ENCODE peak calls at places on chromosomes 2 and 18, in six cellular contexts. One of them, this sample, is unnamed.
A peak's percentile ranks its signal among the peaks of the same experiment; 100 is the strongest.

GRCh38 chr18:39660141-39660540 is 2094.5 kb upstream of the CELF4 start:
- DNase-seq in lower lobe of right lung: no peak
- DNase-seq in neural progenitor cell: no peak
- DNase-seq in left lung: no peak
- DNase-seq in astrocyte: peak; percentile 49
- DNase-seq in cardiac muscle cell: no peak
- DNase-seq in this sample: no peak

GRCh38 chr2:150880986-150881385 is 380.7 kb downstream of the RBM43 start:
- DNase-seq in lower lobe of right lung: no peak
- DNase-seq in neural progenitor cell: peak; percentile 3
- DNase-seq in left lung: no peak
- DNase-seq in astrocyte: no peak
- DNase-seq in cardiac muscle cell: no peak
- DNase-seq in this sample: no peak

GRCh38 chr2:141911485-141912066 is 219.2 kb downstream of the LRP1B start:
- DNase-seq in lower lobe of right lung: no peak
- DNase-seq in neural progenitor cell: peak; percentile 75
- DNase-seq in left lung: no peak
- DNase-seq in astrocyte: peak; percentile 5
- DNase-seq in cardiac muscle cell: peak; percentile 69
- DNase-seq in this sample: no peak

GRCh38 chr2:232545511-232546375 is 4.6 kb downstream of the TIGD1 start:
- DNase-seq in lower lobe of right lung: peak; percentile 60
- DNase-seq in neural progenitor cell: no peak
- DNase-seq in left lung: no peak
- DNase-seq in astrocyte: no peak
- DNase-seq in cardiac muscle cell: no peak
- DNase-seq in this sample: no peak

GRCh38 chr2:239479471-239479870 is 78.7 kb upstream of the HDAC4 start:
- DNase-seq in lower lobe of right lung: no peak
- DNase-seq in neural progenitor cell: no peak
- DNase-seq in left lung: no peak
- DNase-seq in astrocyte: no peak
- DNase-seq in cardiac muscle cell: no peak
- DNase-seq in this sample: no peak

GRCh38 chr2:188245230-188245629 is 46.4 kb upstream of the GULP1 start:
- DNase-seq in lower lobe of right lung: no peak
- DNase-seq in neural progenitor cell: no peak
- DNase-seq in left lung: no peak
- DNase-seq in astrocyte: no peak
- DNase-seq in cardiac muscle cell: no peak
- DNase-seq in this sample: no peak

GRCh38 chr2:52395912-52396311 is 1364.0 kb upstream of the NRXN1 start:
- DNase-seq in lower lobe of right lung: no peak
- DNase-seq in neural progenitor cell: no peak
- DNase-seq in left lung: no peak
- DNase-seq in astrocyte: peak; percentile 56
- DNase-seq in cardiac muscle cell: no peak
- DNase-seq in this sample: no peak

GRCh38 chr2:169507698-169508097 is 1.8 kb upstream of the KLHL41 start:
- DNase-seq in lower lobe of right lung: no peak
- DNase-seq in neural progenitor cell: no peak
- DNase-seq in left lung: no peak
- DNase-seq in astrocyte: peak; percentile 55
- DNase-seq in cardiac muscle cell: no peak
- DNase-seq in this sample: no peak

GRCh38 chr2:62266433-62267038 is 70.6 kb downstream of the B3GNT2 start:
- DNase-seq in lower lobe of right lung: no peak
- DNase-seq in neural progenitor cell: peak; percentile 50
- DNase-seq in left lung: no peak
- DNase-seq in astrocyte: peak; percentile 88
- DNase-seq in cardiac muscle cell: no peak
- DNase-seq in this sample: no peak

GRCh38 chr18:45874501-45875184 is 49.2 kb downstream of the SIGLEC15 start:
- DNase-seq in lower lobe of right lung: no peak
- DNase-seq in neural progenitor cell: no peak
- DNase-seq in left lung: no peak
- DNase-seq in astrocyte: peak; percentile 42
- DNase-seq in cardiac muscle cell: no peak
- DNase-seq in this sample: no peak

GRCh38 chr2:216283038-216283900 is 89.0 kb downstream of the MARCHF4 start:
- DNase-seq in lower lobe of right lung: no peak
- DNase-seq in neural progenitor cell: peak; percentile 50
- DNase-seq in left lung: no peak
- DNase-seq in astrocyte: no peak
- DNase-seq in cardiac muscle cell: peak; percentile 77
- DNase-seq in this sample: no peak

GRCh38 chr18:54612237-54612636 is 21.2 kb downstream of the DYNAP start:
- DNase-seq in lower lobe of right lung: no peak
- DNase-seq in neural progenitor cell: no peak
- DNase-seq in left lung: peak; percentile 37
- DNase-seq in astrocyte: no peak
- DNase-seq in cardiac muscle cell: no peak
- DNase-seq in this sample: no peak

GRCh38 chr18:64972545-64972944 is 778.3 kb upstream of the CDH7 start:
- DNase-seq in lower lobe of right lung: no peak
- DNase-seq in neural progenitor cell: peak; percentile 14
- DNase-seq in left lung: no peak
- DNase-seq in astrocyte: no peak
- DNase-seq in cardiac muscle cell: no peak
- DNase-seq in this sample: no peak

GRCh38 chr2:25558262-25558661 is 115.1 kb downstream of the DTNB start:
- DNase-seq in lower lobe of right lung: no peak
- DNase-seq in neural progenitor cell: no peak
- DNase-seq in left lung: no peak
- DNase-seq in astrocyte: peak; percentile 85
- DNase-seq in cardiac muscle cell: no peak
- DNase-seq in this sample: no peak

GRCh38 chr18:43277164-43277600 is at the start of gene SYT4:
- DNase-seq in lower lobe of right lung: no peak
- DNase-seq in neural progenitor cell: peak; percentile 88
- DNase-seq in left lung: peak; percentile 42
- DNase-seq in astrocyte: peak; percentile 62
- DNase-seq in cardiac muscle cell: peak; percentile 87
- DNase-seq in this sample: no peak

GRCh38 chr2:222655748-222656543 is at the start of gene FARSB:
- DNase-seq in lower lobe of right lung: peak; percentile 98
- DNase-seq in neural progenitor cell: peak; percentile 99
- DNase-seq in left lung: peak; percentile 96
- DNase-seq in astrocyte: peak; percentile 84
- DNase-seq in cardiac muscle cell: peak; percentile 98
- DNase-seq in this sample: peak; percentile 79

GRCh38 chr2:9693646-9694045 is 62.8 kb upstream of the YWHAQ start:
- DNase-seq in lower lobe of right lung: no peak
- DNase-seq in neural progenitor cell: no peak
- DNase-seq in left lung: no peak
- DNase-seq in astrocyte: no peak
- DNase-seq in cardiac muscle cell: no peak
- DNase-seq in this sample: no peak

GRCh38 chr2:9693138-9693520 is 62.3 kb upstream of the YWHAQ start:
- DNase-seq in lower lobe of right lung: no peak
- DNase-seq in neural progenitor cell: no peak
- DNase-seq in left lung: no peak
- DNase-seq in astrocyte: peak; percentile 81
- DNase-seq in cardiac muscle cell: no peak
- DNase-seq in this sample: no peak

GRCh38 chr2:9690716-9691498 is 60.1 kb upstream of the YWHAQ start:
- DNase-seq in lower lobe of right lung: no peak
- DNase-seq in neural progenitor cell: no peak
- DNase-seq in left lung: no peak
- DNase-seq in astrocyte: no peak
- DNase-seq in cardiac muscle cell: no peak
- DNase-seq in this sample: no peak

GRCh38 chr2:9692392-9693137 is 61.8 kb upstream of the YWHAQ start:
- DNase-seq in lower lobe of right lung: no peak
- DNase-seq in neural progenitor cell: peak; percentile 21
- DNase-seq in left lung: no peak
- DNase-seq in astrocyte: no peak
- DNase-seq in cardiac muscle cell: no peak
- DNase-seq in this sample: no peak

DNA sequence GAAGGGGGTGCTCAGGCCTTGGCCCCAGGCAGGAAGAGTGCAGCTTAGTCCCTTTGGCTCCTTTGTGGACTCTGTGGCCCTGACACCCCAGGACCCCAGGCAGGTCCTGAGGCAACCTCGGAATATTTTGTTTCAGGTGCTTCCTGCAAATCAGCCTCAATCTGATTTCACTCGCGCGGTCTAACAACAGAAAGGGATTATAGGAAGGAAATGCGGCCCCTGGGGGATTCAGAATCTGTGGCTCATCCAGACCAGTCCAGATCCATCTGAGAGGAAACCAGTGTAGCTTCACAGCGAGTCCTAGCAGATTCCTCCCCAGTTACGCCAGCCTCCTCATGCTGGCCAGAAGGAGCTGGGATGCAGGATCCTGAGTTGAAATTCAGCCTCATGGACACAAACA is 59.5 kb upstream of the YWHAQ start:
- DNase-seq in lower lobe of right lung: no peak
- DNase-seq in neural progenitor cell: no peak
- DNase-seq in left lung: no peak
- DNase-seq in astrocyte: peak; percentile 73
- DNase-seq in cardiac muscle cell: no peak
- DNase-seq in this sample: no peak
- H3K27ac ChIP-seq in lower lobe of right lung: no peak overlapping the region
- H3K27ac ChIP-seq in neural progenitor cell: no peak overlapping the region
- H3K27ac ChIP-seq in left lung: no peak overlapping the region
- H3K27ac ChIP-seq in astrocyte: no peak overlapping the region
- H3K27ac ChIP-seq in cardiac muscle cell: no peak overlapping the region
- H3K27ac ChIP-seq in this sample: peak overlapping the region; percentile 44

GRCh38 chr18:30999186-30999585 is 43.4 kb downstream of the DSC3 start:
- DNase-seq in lower lobe of right lung: no peak
- DNase-seq in neural progenitor cell: no peak
- DNase-seq in left lung: no peak
- DNase-seq in astrocyte: no peak
- DNase-seq in cardiac muscle cell: no peak
- DNase-seq in this sample: no peak
- TF ChIP-seq CTCF in lower lobe of right lung: no peak
- TF ChIP-seq CTCF in neural progenitor cell: peak; percentile 21
- TF ChIP-seq CTCF in left lung: no peak
- TF ChIP-seq CTCF in astrocyte: no peak
- TF ChIP-seq CTCF in cardiac muscle cell: no peak
- TF ChIP-seq CTCF in this sample: no peak

DNA sequence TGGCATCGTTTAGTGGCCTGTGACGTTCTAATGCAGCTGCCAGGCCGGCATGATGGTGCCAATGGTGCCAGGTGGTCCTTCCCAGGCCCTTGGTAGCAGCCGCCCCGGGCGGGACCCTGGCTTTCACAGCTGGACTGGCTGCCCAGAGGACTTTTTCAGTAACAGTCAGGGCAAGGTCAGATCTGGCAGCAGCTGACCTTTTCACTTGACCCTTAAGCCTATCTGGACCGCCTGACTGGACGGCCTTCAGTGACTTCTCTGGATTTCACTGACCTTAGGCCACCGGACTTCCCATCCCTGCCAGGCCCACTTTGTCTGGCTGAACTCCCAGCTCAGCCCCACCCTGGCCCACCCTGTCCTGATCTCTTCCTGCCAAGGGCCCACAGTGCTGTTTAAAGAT is 15.9 kb downstream of the TRIB2 start:
- DNase-seq in lower lobe of right lung: no peak
- DNase-seq in neural progenitor cell: no peak
- DNase-seq in left lung: no peak
- DNase-seq in astrocyte: no peak
- DNase-seq in cardiac muscle cell: no peak
- DNase-seq in this sample: no peak
- H3K27ac ChIP-seq in lower lobe of right lung: peak overlapping the region; percentile 46
- H3K27ac ChIP-seq in neural progenitor cell: no peak overlapping the region
- H3K27ac ChIP-seq in left lung: peak overlapping the region; percentile 11
- H3K27ac ChIP-seq in astrocyte: no peak overlapping the region
- H3K27ac ChIP-seq in cardiac muscle cell: no peak overlapping the region
- H3K27ac ChIP-seq in this sample: peak overlapping the region; percentile 61

GRCh38 chr2:66494708-66495107 is 59.8 kb downstream of the MEIS1 start:
- DNase-seq in lower lobe of right lung: no peak
- DNase-seq in neural progenitor cell: no peak
- DNase-seq in left lung: peak; percentile 41
- DNase-seq in astrocyte: peak; percentile 89
- DNase-seq in cardiac muscle cell: no peak
- DNase-seq in this sample: no peak

GRCh38 chr2:66498597-66498910 is 63.6 kb downstream of the MEIS1 start:
- DNase-seq in lower lobe of right lung: no peak
- DNase-seq in neural progenitor cell: no peak
- DNase-seq in left lung: no peak
- DNase-seq in astrocyte: no peak
- DNase-seq in cardiac muscle cell: no peak
- DNase-seq in this sample: no peak

GRCh38 chr2:66497706-66498596 is 63.0 kb downstream of the MEIS1 start:
- DNase-seq in lower lobe of right lung: no peak
- DNase-seq in neural progenitor cell: peak; percentile 54
- DNase-seq in left lung: no peak
- DNase-seq in astrocyte: no peak
- DNase-seq in cardiac muscle cell: no peak
- DNase-seq in this sample: no peak

GRCh38 chr2:66496680-66497420 is 61.9 kb downstream of the MEIS1 start:
- DNase-seq in lower lobe of right lung: no peak
- DNase-seq in neural progenitor cell: no peak
- DNase-seq in left lung: no peak
- DNase-seq in astrocyte: no peak
- DNase-seq in cardiac muscle cell: no peak
- DNase-seq in this sample: no peak

GRCh38 chr2:66495788-66496640 is 61.1 kb downstream of the MEIS1 start:
- DNase-seq in lower lobe of right lung: no peak
- DNase-seq in neural progenitor cell: peak; percentile 38
- DNase-seq in left lung: no peak
- DNase-seq in astrocyte: peak; percentile 85
- DNase-seq in cardiac muscle cell: no peak
- DNase-seq in this sample: no peak
- TF ChIP-seq CTCF in lower lobe of right lung: no peak
- TF ChIP-seq CTCF in neural progenitor cell: no peak
- TF ChIP-seq CTCF in left lung: no peak
- TF ChIP-seq CTCF in astrocyte: peak; percentile 17
- TF ChIP-seq CTCF in cardiac muscle cell: peak; percentile 28
- TF ChIP-seq CTCF in this sample: peak; percentile 25